ENCODE peak calls at places on chromosomes 13 and 19, in four cellular contexts. One of them, this sample, is unnamed.
A peak's percentile ranks its signal among the peaks of the same experiment; 100 is the strongest.

GRCh38 chr13:85013006-85013405 is 786.2 kb downstream of the SLITRK6 start:
- DNase-seq in ovary: no peak
- DNase-seq in A549: no peak
- DNase-seq in upper lobe of left lung: no peak
- DNase-seq in this sample: no peak

GRCh38 chr13:31885994-31886393 is 145.6 kb upstream of the FRY start:
- DNase-seq in ovary: no peak
- DNase-seq in A549: no peak
- DNase-seq in upper lobe of left lung: no peak
- DNase-seq in this sample: no peak

GRCh38 chr13:109945206-109945960 is 159.0 kb upstream of the IRS2 start:
- DNase-seq in ovary: no peak
- DNase-seq in A549: peak; percentile 4
- DNase-seq in upper lobe of left lung: no peak
- DNase-seq in this sample: no peak

GRCh38 chr13:52344108-52344507 is 61.9 kb downstream of the THSD1 start:
- DNase-seq in ovary: no peak
- DNase-seq in A549: no peak
- DNase-seq in upper lobe of left lung: no peak
- DNase-seq in this sample: no peak

GRCh38 chr19:54114340-54114826 is 1.1 kb downstream of the TFPT start:
- DNase-seq in ovary: no peak
- DNase-seq in A549: no peak
- DNase-seq in upper lobe of left lung: peak; percentile 85
- DNase-seq in this sample: peak; percentile 46

GRCh38 chr13:60572003-60572792 is 175.2 kb downstream of the TDRD3 start:
- DNase-seq in ovary: no peak
- DNase-seq in A549: peak; percentile 60
- DNase-seq in upper lobe of left lung: no peak
- DNase-seq in this sample: no peak

GRCh38 chr13:45331981-45332830 is 8.8 kb downstream of the TPT1 start:
- DNase-seq in ovary: no peak
- DNase-seq in A549: peak; percentile 73
- DNase-seq in upper lobe of left lung: no peak
- DNase-seq in this sample: no peak

GRCh38 chr19:18899624-18900560 is 3.9 kb upstream of the CERS1 start:
- DNase-seq in ovary: no peak
- DNase-seq in A549: no peak
- DNase-seq in upper lobe of left lung: no peak
- DNase-seq in this sample: no peak

GRCh38 chr13:47672982-47673670 is 327.9 kb downstream of the SUCLA2 start:
- DNase-seq in ovary: no peak
- DNase-seq in A549: no peak
- DNase-seq in upper lobe of left lung: no peak
- DNase-seq in this sample: no peak

GRCh38 chr19:33299061-33299665 is 3.2 kb downstream of the CEBPA start:
- DNase-seq in ovary: no peak
- DNase-seq in A549: no peak
- DNase-seq in upper lobe of left lung: no peak
- DNase-seq in this sample: peak; percentile 9

GRCh38 chr13:27450921-27451461 is 627 bp upstream of the MTIF3 start:
- DNase-seq in ovary: peak; percentile 29
- DNase-seq in A549: peak; percentile 25
- DNase-seq in upper lobe of left lung: peak; percentile 91
- DNase-seq in this sample: peak; percentile 49
- TF ChIP-seq POLR2A in ovary: no peak
- TF ChIP-seq POLR2A in A549: no peak
- TF ChIP-seq POLR2A in upper lobe of left lung: no peak
- TF ChIP-seq POLR2A in this sample: no peak

GRCh38 chr19:51737924-51738323 is 13.8 kb downstream of the FPR1 start:
- DNase-seq in ovary: no peak
- DNase-seq in A549: no peak
- DNase-seq in upper lobe of left lung: no peak
- DNase-seq in this sample: no peak
- TF ChIP-seq EP300 in ovary: no peak
- TF ChIP-seq EP300 in A549: no peak
- TF ChIP-seq EP300 in upper lobe of left lung: no peak
- TF ChIP-seq EP300 in this sample: no peak

GRCh38 chr19:48752511-48753365 is at the start of gene FUT1:
- DNase-seq in ovary: no peak
- DNase-seq in A549: no peak
- DNase-seq in upper lobe of left lung: peak; percentile 93
- DNase-seq in this sample: peak; percentile 76
- TF ChIP-seq POLR2A in ovary: no peak
- TF ChIP-seq POLR2A in A549: peak; percentile 7
- TF ChIP-seq POLR2A in upper lobe of left lung: peak; percentile 50
- TF ChIP-seq POLR2A in this sample: no peak

DNA sequence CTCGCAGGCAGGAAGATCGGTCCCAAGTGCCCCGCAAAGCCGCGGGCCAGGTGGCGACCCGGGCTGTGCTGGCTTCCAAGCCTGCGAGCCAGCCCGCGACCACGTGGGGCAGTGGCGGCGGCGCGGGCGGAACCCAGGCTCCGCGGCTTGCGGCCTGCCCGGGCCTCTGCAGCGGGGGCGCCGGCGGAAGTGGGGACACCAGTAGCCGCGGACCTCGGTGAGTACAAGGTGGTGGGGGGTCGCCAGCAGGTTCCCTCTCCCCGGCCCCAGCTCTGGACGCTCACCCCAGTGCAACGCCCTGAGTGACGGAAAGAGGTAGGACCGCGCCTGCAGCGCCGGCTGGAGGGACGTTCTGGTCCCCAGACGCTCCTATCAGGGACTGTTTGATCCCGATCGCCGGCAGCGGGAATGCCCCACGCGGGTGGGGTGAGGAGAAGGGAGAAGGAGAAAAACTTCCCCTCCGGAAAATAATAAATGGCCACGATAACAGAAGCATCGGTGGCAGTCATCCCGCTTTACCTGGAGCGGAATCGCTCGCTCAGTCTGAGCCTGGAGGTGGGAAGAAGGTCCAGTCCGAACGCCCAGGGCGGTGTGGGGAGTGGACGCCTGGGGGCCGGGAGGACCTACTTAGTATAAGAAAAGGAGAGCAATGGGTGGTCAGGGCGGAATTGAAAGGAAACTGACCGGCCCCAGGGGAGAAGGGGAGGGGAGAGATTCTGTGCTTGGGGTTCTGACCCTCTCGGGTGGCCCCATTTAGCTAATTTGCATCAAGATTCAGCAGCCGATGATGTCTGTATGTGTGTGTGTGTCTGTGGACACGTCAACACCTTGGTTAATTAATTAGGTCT is at the start of gene GEMIN7:
- DNase-seq in ovary: peak; percentile 57
- DNase-seq in A549: peak; percentile 88
- DNase-seq in upper lobe of left lung: peak; percentile 96
- DNase-seq in this sample: peak; percentile 79
- TF ChIP-seq EP300 in ovary: no peak
- TF ChIP-seq EP300 in A549: no peak
- TF ChIP-seq EP300 in upper lobe of left lung: no peak
- TF ChIP-seq EP300 in this sample: no peak

DNA sequence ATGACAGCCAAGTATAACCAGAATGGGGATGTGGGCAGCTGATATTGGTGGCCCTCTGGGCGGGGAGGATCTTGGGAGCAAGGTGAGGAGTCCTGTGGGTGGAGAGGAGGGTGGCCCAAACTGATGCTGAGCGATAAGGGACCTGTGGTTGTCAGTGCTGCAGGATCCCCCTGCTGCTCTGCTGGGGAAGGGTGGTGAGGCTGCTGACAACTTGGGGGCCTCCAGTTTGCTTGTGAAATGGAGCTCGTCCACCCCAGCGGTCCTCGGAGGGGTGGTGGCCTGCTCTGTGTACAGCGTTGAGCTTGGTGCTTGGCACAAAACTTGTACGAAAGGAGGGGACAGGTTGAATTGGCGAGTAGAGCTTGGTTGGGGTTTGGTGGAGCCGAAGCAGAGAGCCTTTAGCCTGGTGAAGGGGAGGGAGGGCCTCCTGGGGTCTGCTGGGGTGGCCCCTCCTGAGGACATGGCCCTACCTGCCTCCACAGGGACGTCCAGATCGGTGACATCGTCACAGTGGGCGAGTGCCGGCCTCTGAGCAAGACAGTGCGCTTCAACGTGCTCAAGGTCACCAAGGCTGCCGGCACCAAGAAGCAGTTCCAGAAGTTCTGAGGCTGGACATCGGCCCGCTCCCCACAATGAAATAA is 2.9 kb downstream of the RPS11 start:
- DNase-seq in ovary: no peak
- DNase-seq in A549: no peak
- DNase-seq in upper lobe of left lung: no peak
- DNase-seq in this sample: no peak
- TF ChIP-seq POLR2A in ovary: no peak
- TF ChIP-seq POLR2A in A549: no peak
- TF ChIP-seq POLR2A in upper lobe of left lung: no peak
- TF ChIP-seq POLR2A in this sample: no peak

GRCh38 chr13:75299913-75300862 is 181.8 kb downstream of the TBC1D4 start:
- DNase-seq in ovary: no peak
- DNase-seq in A549: no peak
- DNase-seq in upper lobe of left lung: no peak
- DNase-seq in this sample: no peak
- TF ChIP-seq EP300 in ovary: no peak
- TF ChIP-seq EP300 in A549: no peak
- TF ChIP-seq EP300 in upper lobe of left lung: no peak
- TF ChIP-seq EP300 in this sample: no peak

GRCh38 chr19:11693505-11694499 is 44.9 kb downstream of the ZNF823 start:
- DNase-seq in ovary: no peak
- DNase-seq in A549: no peak
- DNase-seq in upper lobe of left lung: no peak
- DNase-seq in this sample: no peak
- TF ChIP-seq POLR2A in ovary: no peak
- TF ChIP-seq POLR2A in A549: no peak
- TF ChIP-seq POLR2A in upper lobe of left lung: no peak
- TF ChIP-seq POLR2A in this sample: no peak